ENCODE peak calls at places on chromosomes 12 and 14, in six cellular contexts. G is PC-9, N is hepatocyte, L is K562, H is fibroblast of lung, T is HCT116. Y is an unnamed sample.

GRCh38 chr14:105139831-105140239 is 28.7 kb downstream of the JAG2 start:
- DNase-seq in H (no peak), L (no peak), G (no peak), N (no peak), T (no peak), Y (no peak)

GRCh38 chr12:97650242-97650641 is 187.6 kb downstream of the RMST start:
- DNase-seq in H (peak; percentile 78), T (no peak), L (no peak), N (peak; percentile 11), G (no peak), Y (no peak)

GRCh38 chr12:30953257-30953656 is 26.7 kb downstream of the TSPAN11 start:
- DNase-seq in G (no peak), L (no peak), N (no peak), T (no peak), H (no peak), Y (no peak)

GRCh38 chr12:100962086-100962712 is 167.6 kb downstream of the ANO4 start:
- DNase-seq in N (no peak), T (no peak), G (no peak), L (no peak), H (peak; percentile 62), Y (no peak)

GRCh38 chr12:14907953-14908352 is 22.3 kb upstream of the MGP start:
- DNase-seq in H (no peak), N (no peak), L (no peak), G (no peak), T (no peak), Y (no peak)

GRCh38 chr12:131229426-131230339 is 276.0 kb downstream of the ADGRD1 start:
- DNase-seq in L (peak; percentile 83), T (no peak), G (no peak), N (peak; percentile 44), H (no peak), Y (peak; percentile 74)

GRCh38 chr12:94204647-94205247 is 56.4 kb downstream of the PLXNC1 start:
- DNase-seq in G (no peak), L (no peak), T (no peak), N (no peak), H (no peak), Y (no peak)

GRCh38 chr14:68979722-68980552 is 835 bp upstream of the ACTN1 start:
- DNase-seq in G (peak; percentile 70), T (no peak), H (peak; percentile 78), N (peak; percentile 65), L (peak; percentile 54), Y (peak; percentile 83)

GRCh38 chr12:119691202-119691846 is 23.4 kb downstream of the PRKAB1 start:
- DNase-seq in H (no peak), N (no peak), G (no peak), L (no peak), T (no peak), Y (no peak)

GRCh38 chr12:1592444-1593231 is 1.7 kb downstream of the FBXL14 start:
- DNase-seq in N (peak; percentile 48), G (no peak), H (peak; percentile 69), L (peak; percentile 37), T (no peak), Y (peak; percentile 72)

GRCh38 chr12:52522346-52523011 is 2.3 kb upstream of the KRT5 start:
- DNase-seq in H (peak; percentile 42), L (no peak), N (no peak), T (peak; percentile 27), G (peak; percentile 87), Y (no peak)

GRCh38 chr14:98507269-98507668 is 764.7 kb downstream of the BCL11B start:
- DNase-seq in T (no peak), N (no peak), G (no peak), L (no peak), H (peak; percentile 45), Y (no peak)

GRCh38 chr14:104657114-104657524 is 32.3 kb upstream of the INF2 start:
- DNase-seq in N (no peak), H (no peak), L (no peak), T (no peak), G (no peak), Y (no peak)

GRCh38 chr14:72948481-72949138 is 22.3 kb downstream of the DCAF4 start:
- DNase-seq in G (no peak), H (peak; percentile 51), T (peak; percentile 27), N (peak; percentile 79), L (peak; percentile 47), Y (peak; percentile 78)
- TF ChIP-seq CTCF in G (peak; percentile 87), H (peak; percentile 92), T (peak; percentile 84), N (peak; percentile 80), L (peak; percentile 74), Y (peak; percentile 86)

GRCh38 chr12:53738834-53739284 is 11.6 kb upstream of the CALCOCO1 start:
- DNase-seq in T (no peak), N (no peak), H (no peak), L (no peak), G (no peak), Y (peak; percentile 58)
- TF ChIP-seq EZH2 in T (no peak), N (no peak), H (no peak), L (no peak), G (no peak), Y (no peak)

GRCh38 chr12:57983858-57984505 is 42.6 kb downstream of the ATP23 start:
- DNase-seq in T (no peak), L (no peak), G (no peak), H (no peak), N (no peak), Y (no peak)

GRCh38 chr12:57985685-57986084 is 44.3 kb downstream of the ATP23 start:
- DNase-seq in G (no peak), T (no peak), H (no peak), L (no peak), N (no peak), Y (no peak)

GRCh38 chr12:57984629-57985151 is 43.3 kb downstream of the ATP23 start:
- DNase-seq in L (no peak), H (no peak), T (no peak), G (no peak), N (no peak), Y (no peak)

GRCh38 chr12:57983150-57983857 is 41.9 kb downstream of the ATP23 start:
- DNase-seq in T (peak; percentile 42), L (no peak), N (peak; percentile 64), G (peak; percentile 48), H (peak; percentile 46), Y (peak; percentile 75)
- TF ChIP-seq CTCF in T (peak; percentile 47), L (peak; percentile 61), N (peak; percentile 89), G (peak; percentile 90), H (peak; percentile 74), Y (peak; percentile 81)

GRCh38 chr14:67515386-67516079 is 17.6 kb upstream of the PLEKHH1 start:
- DNase-seq in T (no peak), N (no peak), G (no peak), H (peak; percentile 7), L (no peak), Y (peak; percentile 64)

GRCh38 chr14:67517083-67517482 is 16.0 kb upstream of the PLEKHH1 start:
- DNase-seq in L (no peak), T (no peak), N (peak; percentile 39), G (no peak), H (peak; percentile 42), Y (peak; percentile 73)

GRCh38 chr14:67514650-67515385 is 18.3 kb upstream of the PLEKHH1 start:
- DNase-seq in N (peak; percentile 66), T (no peak), L (peak; percentile 66), G (no peak), H (peak; percentile 38), Y (peak; percentile 66)

GRCh38 chr14:67514203-67514607 is 18.9 kb upstream of the PLEKHH1 start:
- DNase-seq in L (no peak), H (no peak), N (peak; percentile 36), T (no peak), G (no peak), Y (peak; percentile 31)

DNA sequence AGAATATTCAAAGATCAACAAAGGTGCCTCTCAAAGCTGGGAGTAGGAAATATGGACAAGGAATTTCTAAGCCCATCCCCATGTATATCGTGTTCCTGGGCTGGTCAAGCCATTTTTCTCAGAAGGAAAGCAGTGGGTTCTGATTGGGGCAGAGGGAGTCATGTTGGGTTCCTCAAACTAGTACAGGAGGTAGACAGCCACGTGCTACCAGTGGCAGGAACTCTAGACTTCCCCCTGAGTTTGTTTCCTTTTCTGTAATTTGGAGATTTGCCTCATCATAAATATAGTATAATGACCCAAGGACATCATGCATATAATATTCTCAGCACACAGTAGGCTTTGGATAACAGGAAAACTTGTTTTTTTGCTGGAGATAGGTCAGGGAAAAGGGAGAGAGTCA is 16.4 kb upstream of the PLEKHH1 start:
- DNase-seq in N (no peak), T (no peak), G (no peak), H (no peak), L (no peak), Y (no peak)
- TF ChIP-seq EZH2 in N (no peak), T (no peak), G (no peak), H (no peak), L (no peak), Y (no peak)

GRCh38 chr14:52922656-52923055 is 28.2 kb downstream of the FERMT2 start:
- DNase-seq in G (no peak), H (peak; percentile 86), L (no peak), N (no peak), T (no peak), Y (no peak)

GRCh38 chr14:52922059-52922458 is 28.8 kb downstream of the FERMT2 start:
- DNase-seq in T (no peak), L (no peak), N (no peak), G (no peak), H (no peak), Y (no peak)

GRCh38 chr14:52926994-52927393 is 23.9 kb downstream of the FERMT2 start:
- DNase-seq in H (peak; percentile 56), T (no peak), L (no peak), N (no peak), G (no peak), Y (no peak)

GRCh38 chr14:52919971-52920370 is 30.9 kb downstream of the FERMT2 start:
- DNase-seq in G (peak; percentile 40), N (no peak), H (no peak), T (no peak), L (no peak), Y (no peak)

GRCh38 chr14:52923902-52924575 is 26.8 kb downstream of the FERMT2 start:
- DNase-seq in H (no peak), N (no peak), T (no peak), L (no peak), G (no peak), Y (peak; percentile 51)
- TF ChIP-seq CTCF in H (no peak), N (no peak), T (peak; percentile 27), L (no peak), G (no peak), Y (peak; percentile 20)

DNA sequence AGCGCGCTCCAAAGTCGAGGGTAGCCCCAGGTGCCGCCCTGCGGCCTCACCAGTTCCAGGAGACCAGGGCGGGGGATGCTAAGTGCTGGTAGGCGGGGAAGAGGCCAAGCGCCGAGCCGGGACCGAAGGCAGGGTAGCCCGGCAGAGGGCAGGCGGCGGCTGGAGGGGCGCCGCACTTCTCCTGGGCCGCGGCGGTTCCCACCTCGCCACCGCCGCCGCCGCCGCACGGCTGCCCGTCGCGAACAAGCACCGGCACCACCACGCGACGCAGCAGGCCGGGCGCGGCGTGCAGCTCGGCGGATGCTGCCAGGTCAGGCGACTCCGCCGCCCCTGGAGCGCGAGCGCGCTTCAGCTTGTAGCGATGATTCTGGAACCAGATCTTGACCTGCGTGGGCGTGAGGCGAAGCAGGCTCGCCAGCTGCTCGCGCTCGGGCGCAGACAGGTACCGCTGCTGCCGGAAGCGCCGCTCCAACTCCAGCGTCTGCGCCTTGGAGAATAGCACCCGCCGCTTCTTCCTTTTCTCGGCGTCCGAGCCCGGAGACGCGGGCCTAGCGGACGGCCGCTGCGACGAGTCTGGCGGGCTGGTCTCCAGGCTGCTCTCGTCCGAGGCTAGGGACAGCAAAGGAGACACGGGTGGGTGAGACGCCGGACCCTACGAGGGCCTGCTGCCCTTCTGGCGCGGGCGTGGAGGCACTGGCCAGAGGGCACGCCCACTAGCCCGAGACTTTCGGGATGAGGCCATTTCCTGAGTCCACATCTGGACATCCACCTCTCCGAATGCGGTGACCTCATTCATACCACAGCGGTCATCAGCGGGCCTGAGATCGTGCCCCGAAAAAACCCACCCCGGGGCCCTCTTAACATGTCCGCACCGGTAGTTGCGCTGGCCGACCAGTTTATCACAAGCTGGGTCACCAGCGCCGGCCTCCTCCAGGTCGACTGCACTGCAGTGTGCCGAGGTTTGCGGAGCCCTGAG is 1.3 kb downstream of the NKX2-8 start:
- DNase-seq in H (peak; percentile 52), L (no peak), G (no peak), N (peak; percentile 67), T (no peak), Y (peak; percentile 83)
- TF ChIP-seq EZH2 in H (peak; percentile 84), L (no peak), G (no peak), N (no peak), T (no peak), Y (peak; percentile 94)

Y was measured in GM23338.